ENCODE peak calls at places on chromosome 2, in nine cellular contexts. One of them, this sample, is unnamed.
A peak's percentile ranks its signal among the peaks of the same experiment; 100 is the strongest.

GRCh38 chr2:8926356-8926755 is 77.1 kb downstream of the MBOAT2 start:
- DNase-seq in A549: no peak
- DNase-seq in heart left ventricle: no peak
- DNase-seq in K562: no peak
- DNase-seq in thyroid gland: no peak
- DNase-seq in IMR-90: no peak
- DNase-seq in adrenal gland: no peak
- DNase-seq in right lobe of liver: no peak
- DNase-seq in HepG2: peak; percentile 15
- DNase-seq in this sample: no peak

GRCh38 chr2:236240228-236240990 is 23.8 kb downstream of the ASB18 start:
- DNase-seq in A549: no peak
- DNase-seq in heart left ventricle: no peak
- DNase-seq in K562: no peak
- DNase-seq in thyroid gland: no peak
- DNase-seq in IMR-90: peak; percentile 31
- DNase-seq in adrenal gland: no peak
- DNase-seq in right lobe of liver: no peak
- DNase-seq in HepG2: no peak
- DNase-seq in this sample: no peak

GRCh38 chr2:177229448-177230242 is 17.1 kb downstream of the HNRNPA3 start:
- DNase-seq in A549: no peak
- DNase-seq in heart left ventricle: no peak
- DNase-seq in K562: no peak
- DNase-seq in thyroid gland: no peak
- DNase-seq in IMR-90: no peak
- DNase-seq in adrenal gland: no peak
- DNase-seq in right lobe of liver: no peak
- DNase-seq in HepG2: no peak
- DNase-seq in this sample: no peak

GRCh38 chr2:161631855-161632391 is 7.7 kb downstream of the SLC4A10 start:
- DNase-seq in A549: no peak
- DNase-seq in heart left ventricle: no peak
- DNase-seq in K562: no peak
- DNase-seq in thyroid gland: no peak
- DNase-seq in IMR-90: no peak
- DNase-seq in adrenal gland: no peak
- DNase-seq in right lobe of liver: no peak
- DNase-seq in HepG2: no peak
- DNase-seq in this sample: no peak

GRCh38 chr2:115610888-115611287 is 1168.4 kb downstream of the DPP10 start:
- DNase-seq in A549: no peak
- DNase-seq in heart left ventricle: no peak
- DNase-seq in K562: no peak
- DNase-seq in thyroid gland: no peak
- DNase-seq in IMR-90: no peak
- DNase-seq in adrenal gland: no peak
- DNase-seq in right lobe of liver: no peak
- DNase-seq in HepG2: no peak
- DNase-seq in this sample: no peak

GRCh38 chr2:160073284-160073888 is 11.0 kb upstream of the PLA2R1 start:
- DNase-seq in A549: no peak
- DNase-seq in heart left ventricle: no peak
- DNase-seq in K562: no peak
- DNase-seq in thyroid gland: no peak
- DNase-seq in IMR-90: no peak
- DNase-seq in adrenal gland: no peak
- DNase-seq in right lobe of liver: no peak
- DNase-seq in HepG2: peak; percentile 12
- DNase-seq in this sample: no peak

GRCh38 chr2:61135510-61135909 is 26.5 kb upstream of the C2orf74 start:
- DNase-seq in A549: no peak
- DNase-seq in heart left ventricle: no peak
- DNase-seq in K562: no peak
- DNase-seq in thyroid gland: no peak
- DNase-seq in IMR-90: peak; percentile 57
- DNase-seq in adrenal gland: peak; percentile 63
- DNase-seq in right lobe of liver: no peak
- DNase-seq in HepG2: peak; percentile 40
- DNase-seq in this sample: peak; percentile 49

GRCh38 chr2:10271946-10272345 is 30.8 kb upstream of the HPCAL1 start:
- DNase-seq in A549: no peak
- DNase-seq in heart left ventricle: no peak
- DNase-seq in K562: no peak
- DNase-seq in thyroid gland: no peak
- DNase-seq in IMR-90: no peak
- DNase-seq in adrenal gland: peak; percentile 89
- DNase-seq in right lobe of liver: no peak
- DNase-seq in HepG2: peak; percentile 39
- DNase-seq in this sample: peak; percentile 52

GRCh38 chr2:223148516-223148915 is 96.5 kb downstream of the KCNE4 start:
- DNase-seq in A549: no peak
- DNase-seq in heart left ventricle: no peak
- DNase-seq in K562: no peak
- DNase-seq in thyroid gland: no peak
- DNase-seq in IMR-90: no peak
- DNase-seq in adrenal gland: no peak
- DNase-seq in right lobe of liver: no peak
- DNase-seq in HepG2: no peak
- DNase-seq in this sample: no peak

GRCh38 chr2:176583530-176584101 is 314.4 kb downstream of the MTX2 start:
- DNase-seq in A549: no peak
- DNase-seq in heart left ventricle: no peak
- DNase-seq in K562: no peak
- DNase-seq in thyroid gland: no peak
- DNase-seq in IMR-90: peak; percentile 31
- DNase-seq in adrenal gland: no peak
- DNase-seq in right lobe of liver: no peak
- DNase-seq in HepG2: no peak
- DNase-seq in this sample: no peak

GRCh38 chr2:196144513-196145126 is 26.8 kb downstream of the STK17B start:
- DNase-seq in A549: no peak
- DNase-seq in heart left ventricle: no peak
- DNase-seq in K562: no peak
- DNase-seq in thyroid gland: no peak
- DNase-seq in IMR-90: no peak
- DNase-seq in adrenal gland: no peak
- DNase-seq in right lobe of liver: no peak
- DNase-seq in HepG2: no peak
- DNase-seq in this sample: no peak

GRCh38 chr2:187527262-187527661 is 27.0 kb downstream of the TFPI start:
- DNase-seq in A549: no peak
- DNase-seq in heart left ventricle: no peak
- DNase-seq in K562: no peak
- DNase-seq in thyroid gland: no peak
- DNase-seq in IMR-90: peak; percentile 83
- DNase-seq in adrenal gland: no peak
- DNase-seq in right lobe of liver: no peak
- DNase-seq in HepG2: peak; percentile 78
- DNase-seq in this sample: no peak

GRCh38 chr2:70902067-70902442 is 33.6 kb upstream of the ATP6V1B1 start:
- DNase-seq in A549: no peak
- DNase-seq in heart left ventricle: no peak
- DNase-seq in K562: no peak
- DNase-seq in thyroid gland: no peak
- DNase-seq in IMR-90: peak; percentile 18
- DNase-seq in adrenal gland: no peak
- DNase-seq in right lobe of liver: no peak
- DNase-seq in HepG2: peak; percentile 50
- DNase-seq in this sample: no peak

GRCh38 chr2:53104263-53104662 is 663.3 kb upstream of the CHAC2 start:
- DNase-seq in A549: no peak
- DNase-seq in heart left ventricle: no peak
- DNase-seq in K562: no peak
- DNase-seq in thyroid gland: no peak
- DNase-seq in IMR-90: peak; percentile 73
- DNase-seq in adrenal gland: no peak
- DNase-seq in right lobe of liver: no peak
- DNase-seq in HepG2: peak; percentile 90
- DNase-seq in this sample: no peak

GRCh38 chr2:66434679-66435548 is at the start of gene MEIS1:
- DNase-seq in A549: peak; percentile 93
- DNase-seq in heart left ventricle: peak; percentile 91
- DNase-seq in K562: peak; percentile 74
- DNase-seq in thyroid gland: peak; percentile 80
- DNase-seq in IMR-90: peak; percentile 100
- DNase-seq in adrenal gland: peak; percentile 99
- DNase-seq in right lobe of liver: peak; percentile 94
- DNase-seq in HepG2: peak; percentile 91
- DNase-seq in this sample: peak; percentile 97
- TF ChIP-seq POLR2A in A549: peak; percentile 91
- TF ChIP-seq POLR2A in heart left ventricle: peak; percentile 62
- TF ChIP-seq POLR2A in K562: peak; percentile 82
- TF ChIP-seq POLR2A in thyroid gland: peak; percentile 25
- TF ChIP-seq POLR2A in IMR-90: peak; percentile 99
- TF ChIP-seq POLR2A in adrenal gland: peak; percentile 100
- TF ChIP-seq POLR2A in right lobe of liver: peak; percentile 95
- TF ChIP-seq POLR2A in HepG2: peak; percentile 95
- TF ChIP-seq POLR2A in this sample: peak; percentile 28

GRCh38 chr2:238231809-238232208 is 8.0 kb downstream of the HES6 start:
- DNase-seq in A549: no peak
- DNase-seq in heart left ventricle: no peak
- DNase-seq in K562: no peak
- DNase-seq in thyroid gland: no peak
- DNase-seq in IMR-90: no peak
- DNase-seq in adrenal gland: no peak
- DNase-seq in right lobe of liver: no peak
- DNase-seq in HepG2: no peak
- DNase-seq in this sample: no peak

GRCh38 chr2:238231251-238231793 is 8.5 kb downstream of the HES6 start:
- DNase-seq in A549: no peak
- DNase-seq in heart left ventricle: peak; percentile 84
- DNase-seq in K562: peak; percentile 74
- DNase-seq in thyroid gland: peak; percentile 66
- DNase-seq in IMR-90: peak; percentile 44
- DNase-seq in adrenal gland: peak; percentile 89
- DNase-seq in right lobe of liver: peak; percentile 84
- DNase-seq in HepG2: no peak
- DNase-seq in this sample: peak; percentile 83

GRCh38 chr2:238233625-238234024 is 6.2 kb downstream of the HES6 start:
- DNase-seq in A549: no peak
- DNase-seq in heart left ventricle: no peak
- DNase-seq in K562: no peak
- DNase-seq in thyroid gland: no peak
- DNase-seq in IMR-90: no peak
- DNase-seq in adrenal gland: no peak
- DNase-seq in right lobe of liver: no peak
- DNase-seq in HepG2: no peak
- DNase-seq in this sample: no peak

GRCh38 chr2:238228700-238229099 is 11.1 kb downstream of the HES6 start:
- DNase-seq in A549: no peak
- DNase-seq in heart left ventricle: no peak
- DNase-seq in K562: no peak
- DNase-seq in thyroid gland: no peak
- DNase-seq in IMR-90: peak; percentile 25
- DNase-seq in adrenal gland: no peak
- DNase-seq in right lobe of liver: no peak
- DNase-seq in HepG2: no peak
- DNase-seq in this sample: no peak

DNA sequence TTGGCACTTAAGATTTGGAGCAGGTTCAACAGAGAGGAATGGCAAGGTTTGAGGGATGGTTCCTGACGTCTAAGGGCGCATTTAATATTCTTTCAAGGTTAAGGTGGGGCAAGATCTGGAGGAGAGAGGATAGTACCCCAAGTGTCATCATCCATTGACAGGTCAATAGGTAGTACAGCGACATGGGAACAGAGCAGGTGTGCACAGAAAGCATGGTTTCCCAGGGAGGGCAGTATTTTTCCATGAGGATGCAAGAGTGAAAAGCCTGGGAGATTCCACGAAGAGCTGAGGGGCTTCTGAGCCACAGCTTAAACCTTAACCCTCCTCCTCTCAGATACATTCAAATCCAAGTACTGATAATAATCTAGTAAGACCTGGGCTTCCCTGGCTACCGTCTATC is 9.1 kb downstream of the HES6 start:
- DNase-seq in A549: no peak
- DNase-seq in heart left ventricle: no peak
- DNase-seq in K562: no peak
- DNase-seq in thyroid gland: no peak
- DNase-seq in IMR-90: no peak
- DNase-seq in adrenal gland: no peak
- DNase-seq in right lobe of liver: no peak
- DNase-seq in HepG2: no peak
- DNase-seq in this sample: no peak
- H3K27ac ChIP-seq in A549: no peak overlapping the region
- H3K27ac ChIP-seq in heart left ventricle: no peak overlapping the region
- H3K27ac ChIP-seq in K562: no peak overlapping the region
- H3K27ac ChIP-seq in thyroid gland: no peak overlapping the region
- H3K27ac ChIP-seq in IMR-90: no peak overlapping the region
- H3K27ac ChIP-seq in adrenal gland: no peak overlapping the region
- H3K27ac ChIP-seq in right lobe of liver: no peak overlapping the region
- H3K27ac ChIP-seq in HepG2: no peak overlapping the region
- H3K27ac ChIP-seq in this sample: no peak overlapping the region

DNA sequence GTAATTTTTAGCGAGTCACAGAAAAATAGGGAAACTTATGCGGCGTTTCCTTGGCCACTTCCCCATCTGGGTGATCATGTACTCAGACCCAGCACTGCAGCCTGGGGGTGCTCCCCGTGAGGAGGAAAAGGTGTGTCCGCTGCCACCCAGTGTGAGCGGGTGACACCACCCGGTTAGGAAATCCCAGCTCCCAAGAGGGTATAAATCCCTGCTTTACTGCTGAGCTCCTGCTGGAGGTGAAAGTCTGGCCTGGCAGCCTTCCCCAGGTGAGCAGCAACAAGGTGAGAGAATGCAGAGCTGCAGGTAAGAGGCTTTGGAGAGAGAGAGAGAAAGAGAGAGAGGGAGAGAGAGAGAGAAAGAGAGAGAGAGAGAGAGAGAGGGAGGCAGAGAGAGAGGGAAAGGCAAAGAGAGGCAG is at the start of gene IL1R2:
- DNase-seq in A549: no peak
- DNase-seq in heart left ventricle: no peak
- DNase-seq in K562: no peak
- DNase-seq in thyroid gland: peak; percentile 81
- DNase-seq in IMR-90: no peak
- DNase-seq in adrenal gland: peak; percentile 69
- DNase-seq in right lobe of liver: peak; percentile 71
- DNase-seq in HepG2: no peak
- DNase-seq in this sample: no peak
- TF ChIP-seq POLR2A in A549: no peak
- TF ChIP-seq POLR2A in heart left ventricle: no peak
- TF ChIP-seq POLR2A in K562: no peak
- TF ChIP-seq POLR2A in thyroid gland: no peak
- TF ChIP-seq POLR2A in IMR-90: no peak
- TF ChIP-seq POLR2A in adrenal gland: no peak
- TF ChIP-seq POLR2A in right lobe of liver: peak; percentile 42
- TF ChIP-seq POLR2A in HepG2: no peak
- TF ChIP-seq POLR2A in this sample: no peak

DNA sequence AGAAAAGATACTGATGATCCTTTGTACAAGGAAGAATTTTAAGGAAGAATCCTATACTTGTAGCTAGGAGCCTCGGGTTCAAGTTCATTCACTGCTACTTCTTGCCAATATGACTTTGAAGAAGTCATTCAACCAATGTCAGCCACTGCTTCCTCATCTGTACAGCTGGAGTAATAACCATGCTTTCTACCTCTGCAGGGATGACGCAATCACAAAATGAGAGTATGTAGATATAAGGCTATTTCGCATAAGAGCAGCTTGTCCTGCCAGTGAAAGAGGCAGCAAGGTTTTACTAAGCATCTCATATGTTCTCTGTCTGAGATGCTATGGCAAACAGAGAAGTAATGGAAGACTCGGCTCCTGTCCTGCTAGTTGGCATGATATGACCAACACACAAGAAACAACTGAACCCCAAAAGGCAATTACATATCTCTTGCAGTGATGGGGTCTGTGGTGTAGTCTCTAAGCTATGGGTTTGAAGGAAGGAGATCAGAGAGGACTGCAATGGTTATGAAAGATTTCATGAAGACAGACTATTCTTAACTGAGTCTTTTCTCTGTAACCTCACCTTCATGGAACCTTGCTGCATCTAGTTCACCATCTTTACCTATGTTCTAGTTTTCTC is 9.2 kb downstream of the AAK1 start:
- DNase-seq in A549: no peak
- DNase-seq in heart left ventricle: no peak
- DNase-seq in K562: no peak
- DNase-seq in thyroid gland: no peak
- DNase-seq in IMR-90: peak; percentile 28
- DNase-seq in adrenal gland: no peak
- DNase-seq in right lobe of liver: no peak
- DNase-seq in HepG2: no peak
- DNase-seq in this sample: no peak
- H3K27ac ChIP-seq in A549: no peak overlapping the region
- H3K27ac ChIP-seq in heart left ventricle: no peak overlapping the region
- H3K27ac ChIP-seq in K562: peak overlapping the region; percentile 21
- H3K27ac ChIP-seq in thyroid gland: peak overlapping the region; percentile 12
- H3K27ac ChIP-seq in IMR-90: no peak overlapping the region
- H3K27ac ChIP-seq in adrenal gland: no peak overlapping the region
- H3K27ac ChIP-seq in right lobe of liver: no peak overlapping the region
- H3K27ac ChIP-seq in HepG2: no peak overlapping the region
- H3K27ac ChIP-seq in this sample: no peak overlapping the region